ENCODE peak calls at places on chromosomes 11 and 22, in ten cellular contexts. One of them, this sample, is unnamed.

GRCh38 chr11:100434821-100435641 is 252.1 kb upstream of the ARHGAP42 start:
- DNase-seq in smooth muscle cell of the brain vasculature: no peak
- DNase-seq in HS-5: no peak
- DNase-seq in NCI-H2171 treated with DMSO at 0.1 percent for 48 hours: peak; percentile 41
- DNase-seq in tibial nerve: no peak
- DNase-seq in activated naive CD8-positive, alpha-beta T cell treated with anti-CD3 and anti-CD28 coated beads, Interleukin-2, amount 50 U/mL, for 24 hours: no peak
- DNase-seq in stimulated activated CD4-positive, alpha-beta T cell treated with anti-CD3 and anti-CD28 coated beads, Interleukin-1b, Interleukin-23, amount 100 ng/mL, for 1 hour: no peak
- DNase-seq in NCI-H146: no peak
- DNase-seq in naive thymus-derived CD4-positive, alpha-beta T cell: no peak
- DNase-seq in activated T-cell treated with anti-CD3 and anti-CD28 coated beads, Interleukin-2, amount 50 U/mL, for 48 hours: no peak
- DNase-seq in this sample: no peak

GRCh38 chr11:73323464-73323863 is 15.4 kb downstream of the ARHGEF17 start:
- DNase-seq in smooth muscle cell of the brain vasculature: no peak
- DNase-seq in HS-5: no peak
- DNase-seq in NCI-H2171 treated with DMSO at 0.1 percent for 48 hours: no peak
- DNase-seq in tibial nerve: peak; percentile 62
- DNase-seq in activated naive CD8-positive, alpha-beta T cell treated with anti-CD3 and anti-CD28 coated beads, Interleukin-2, amount 50 U/mL, for 24 hours: no peak
- DNase-seq in stimulated activated CD4-positive, alpha-beta T cell treated with anti-CD3 and anti-CD28 coated beads, Interleukin-1b, Interleukin-23, amount 100 ng/mL, for 1 hour: no peak
- DNase-seq in NCI-H146: no peak
- DNase-seq in naive thymus-derived CD4-positive, alpha-beta T cell: no peak
- DNase-seq in activated T-cell treated with anti-CD3 and anti-CD28 coated beads, Interleukin-2, amount 50 U/mL, for 48 hours: no peak
- DNase-seq in this sample: no peak

GRCh38 chr11:36056160-36056751 is 112.4 kb downstream of the LDLRAD3 start:
- DNase-seq in smooth muscle cell of the brain vasculature: no peak
- DNase-seq in HS-5: no peak
- DNase-seq in NCI-H2171 treated with DMSO at 0.1 percent for 48 hours: no peak
- DNase-seq in tibial nerve: no peak
- DNase-seq in activated naive CD8-positive, alpha-beta T cell treated with anti-CD3 and anti-CD28 coated beads, Interleukin-2, amount 50 U/mL, for 24 hours: no peak
- DNase-seq in stimulated activated CD4-positive, alpha-beta T cell treated with anti-CD3 and anti-CD28 coated beads, Interleukin-1b, Interleukin-23, amount 100 ng/mL, for 1 hour: no peak
- DNase-seq in NCI-H146: peak; percentile 20
- DNase-seq in naive thymus-derived CD4-positive, alpha-beta T cell: no peak
- DNase-seq in activated T-cell treated with anti-CD3 and anti-CD28 coated beads, Interleukin-2, amount 50 U/mL, for 48 hours: no peak
- DNase-seq in this sample: no peak

GRCh38 chr11:17683378-17684161 is 35.8 kb upstream of the MYOD1 start:
- DNase-seq in smooth muscle cell of the brain vasculature: no peak
- DNase-seq in HS-5: peak; percentile 64
- DNase-seq in NCI-H2171 treated with DMSO at 0.1 percent for 48 hours: no peak
- DNase-seq in tibial nerve: no peak
- DNase-seq in activated naive CD8-positive, alpha-beta T cell treated with anti-CD3 and anti-CD28 coated beads, Interleukin-2, amount 50 U/mL, for 24 hours: no peak
- DNase-seq in stimulated activated CD4-positive, alpha-beta T cell treated with anti-CD3 and anti-CD28 coated beads, Interleukin-1b, Interleukin-23, amount 100 ng/mL, for 1 hour: no peak
- DNase-seq in NCI-H146: no peak
- DNase-seq in naive thymus-derived CD4-positive, alpha-beta T cell: no peak
- DNase-seq in activated T-cell treated with anti-CD3 and anti-CD28 coated beads, Interleukin-2, amount 50 U/mL, for 48 hours: no peak
- DNase-seq in this sample: no peak

GRCh38 chr11:17643506-17644405 is 75.6 kb upstream of the MYOD1 start:
- DNase-seq in smooth muscle cell of the brain vasculature: no peak
- DNase-seq in HS-5: no peak
- DNase-seq in NCI-H2171 treated with DMSO at 0.1 percent for 48 hours: no peak
- DNase-seq in tibial nerve: no peak
- DNase-seq in activated naive CD8-positive, alpha-beta T cell treated with anti-CD3 and anti-CD28 coated beads, Interleukin-2, amount 50 U/mL, for 24 hours: no peak
- DNase-seq in stimulated activated CD4-positive, alpha-beta T cell treated with anti-CD3 and anti-CD28 coated beads, Interleukin-1b, Interleukin-23, amount 100 ng/mL, for 1 hour: no peak
- DNase-seq in NCI-H146: no peak
- DNase-seq in naive thymus-derived CD4-positive, alpha-beta T cell: no peak
- DNase-seq in activated T-cell treated with anti-CD3 and anti-CD28 coated beads, Interleukin-2, amount 50 U/mL, for 48 hours: no peak
- DNase-seq in this sample: no peak

GRCh38 chr22:48478529-48479265 is 1349.0 kb downstream of the BRD1 start:
- DNase-seq in smooth muscle cell of the brain vasculature: no peak
- DNase-seq in HS-5: no peak
- DNase-seq in NCI-H2171 treated with DMSO at 0.1 percent for 48 hours: no peak
- DNase-seq in tibial nerve: no peak
- DNase-seq in activated naive CD8-positive, alpha-beta T cell treated with anti-CD3 and anti-CD28 coated beads, Interleukin-2, amount 50 U/mL, for 24 hours: no peak
- DNase-seq in stimulated activated CD4-positive, alpha-beta T cell treated with anti-CD3 and anti-CD28 coated beads, Interleukin-1b, Interleukin-23, amount 100 ng/mL, for 1 hour: no peak
- DNase-seq in NCI-H146: no peak
- DNase-seq in naive thymus-derived CD4-positive, alpha-beta T cell: no peak
- DNase-seq in activated T-cell treated with anti-CD3 and anti-CD28 coated beads, Interleukin-2, amount 50 U/mL, for 48 hours: no peak
- DNase-seq in this sample: no peak

GRCh38 chr11:48087974-48088681 is 107.8 kb downstream of the PTPRJ start:
- DNase-seq in smooth muscle cell of the brain vasculature: no peak
- DNase-seq in HS-5: no peak
- DNase-seq in NCI-H2171 treated with DMSO at 0.1 percent for 48 hours: peak; percentile 65
- DNase-seq in tibial nerve: no peak
- DNase-seq in activated naive CD8-positive, alpha-beta T cell treated with anti-CD3 and anti-CD28 coated beads, Interleukin-2, amount 50 U/mL, for 24 hours: no peak
- DNase-seq in stimulated activated CD4-positive, alpha-beta T cell treated with anti-CD3 and anti-CD28 coated beads, Interleukin-1b, Interleukin-23, amount 100 ng/mL, for 1 hour: no peak
- DNase-seq in NCI-H146: no peak
- DNase-seq in naive thymus-derived CD4-positive, alpha-beta T cell: no peak
- DNase-seq in activated T-cell treated with anti-CD3 and anti-CD28 coated beads, Interleukin-2, amount 50 U/mL, for 48 hours: no peak
- DNase-seq in this sample: no peak

GRCh38 chr22:18988958-18989357 is 52.9 kb upstream of the PRODH start:
- DNase-seq in smooth muscle cell of the brain vasculature: no peak
- DNase-seq in HS-5: no peak
- DNase-seq in NCI-H2171 treated with DMSO at 0.1 percent for 48 hours: no peak
- DNase-seq in tibial nerve: no peak
- DNase-seq in activated naive CD8-positive, alpha-beta T cell treated with anti-CD3 and anti-CD28 coated beads, Interleukin-2, amount 50 U/mL, for 24 hours: no peak
- DNase-seq in stimulated activated CD4-positive, alpha-beta T cell treated with anti-CD3 and anti-CD28 coated beads, Interleukin-1b, Interleukin-23, amount 100 ng/mL, for 1 hour: no peak
- DNase-seq in NCI-H146: no peak
- DNase-seq in naive thymus-derived CD4-positive, alpha-beta T cell: no peak
- DNase-seq in activated T-cell treated with anti-CD3 and anti-CD28 coated beads, Interleukin-2, amount 50 U/mL, for 48 hours: no peak
- DNase-seq in this sample: no peak

GRCh38 chr22:18987765-18988164 is 51.7 kb upstream of the PRODH start:
- DNase-seq in smooth muscle cell of the brain vasculature: no peak
- DNase-seq in HS-5: no peak
- DNase-seq in NCI-H2171 treated with DMSO at 0.1 percent for 48 hours: no peak
- DNase-seq in tibial nerve: no peak
- DNase-seq in activated naive CD8-positive, alpha-beta T cell treated with anti-CD3 and anti-CD28 coated beads, Interleukin-2, amount 50 U/mL, for 24 hours: peak; percentile 36
- DNase-seq in stimulated activated CD4-positive, alpha-beta T cell treated with anti-CD3 and anti-CD28 coated beads, Interleukin-1b, Interleukin-23, amount 100 ng/mL, for 1 hour: no peak
- DNase-seq in NCI-H146: peak; percentile 5
- DNase-seq in naive thymus-derived CD4-positive, alpha-beta T cell: no peak
- DNase-seq in activated T-cell treated with anti-CD3 and anti-CD28 coated beads, Interleukin-2, amount 50 U/mL, for 48 hours: peak; percentile 37
- DNase-seq in this sample: no peak

GRCh38 chr22:44410396-44411056 is 87.5 kb downstream of the RTL6 start:
- DNase-seq in smooth muscle cell of the brain vasculature: no peak
- DNase-seq in HS-5: no peak
- DNase-seq in NCI-H2171 treated with DMSO at 0.1 percent for 48 hours: peak; percentile 75
- DNase-seq in tibial nerve: no peak
- DNase-seq in activated naive CD8-positive, alpha-beta T cell treated with anti-CD3 and anti-CD28 coated beads, Interleukin-2, amount 50 U/mL, for 24 hours: no peak
- DNase-seq in stimulated activated CD4-positive, alpha-beta T cell treated with anti-CD3 and anti-CD28 coated beads, Interleukin-1b, Interleukin-23, amount 100 ng/mL, for 1 hour: no peak
- DNase-seq in NCI-H146: no peak
- DNase-seq in naive thymus-derived CD4-positive, alpha-beta T cell: no peak
- DNase-seq in activated T-cell treated with anti-CD3 and anti-CD28 coated beads, Interleukin-2, amount 50 U/mL, for 48 hours: no peak
- DNase-seq in this sample: no peak

GRCh38 chr11:128737704-128738103 is 43.8 kb downstream of the FLI1 start:
- DNase-seq in smooth muscle cell of the brain vasculature: no peak
- DNase-seq in HS-5: no peak
- DNase-seq in NCI-H2171 treated with DMSO at 0.1 percent for 48 hours: no peak
- DNase-seq in tibial nerve: no peak
- DNase-seq in activated naive CD8-positive, alpha-beta T cell treated with anti-CD3 and anti-CD28 coated beads, Interleukin-2, amount 50 U/mL, for 24 hours: no peak
- DNase-seq in stimulated activated CD4-positive, alpha-beta T cell treated with anti-CD3 and anti-CD28 coated beads, Interleukin-1b, Interleukin-23, amount 100 ng/mL, for 1 hour: no peak
- DNase-seq in NCI-H146: no peak
- DNase-seq in naive thymus-derived CD4-positive, alpha-beta T cell: no peak
- DNase-seq in activated T-cell treated with anti-CD3 and anti-CD28 coated beads, Interleukin-2, amount 50 U/mL, for 48 hours: no peak
- DNase-seq in this sample: no peak

GRCh38 chr11:134763030-134763388 is 351.0 kb upstream of the B3GAT1 start:
- DNase-seq in smooth muscle cell of the brain vasculature: no peak
- DNase-seq in HS-5: no peak
- DNase-seq in NCI-H2171 treated with DMSO at 0.1 percent for 48 hours: no peak
- DNase-seq in tibial nerve: no peak
- DNase-seq in activated naive CD8-positive, alpha-beta T cell treated with anti-CD3 and anti-CD28 coated beads, Interleukin-2, amount 50 U/mL, for 24 hours: no peak
- DNase-seq in stimulated activated CD4-positive, alpha-beta T cell treated with anti-CD3 and anti-CD28 coated beads, Interleukin-1b, Interleukin-23, amount 100 ng/mL, for 1 hour: no peak
- DNase-seq in NCI-H146: peak; percentile 17
- DNase-seq in naive thymus-derived CD4-positive, alpha-beta T cell: no peak
- DNase-seq in activated T-cell treated with anti-CD3 and anti-CD28 coated beads, Interleukin-2, amount 50 U/mL, for 48 hours: no peak
- DNase-seq in this sample: no peak

GRCh38 chr11:113147249-113147648 is 167.1 kb upstream of the TTC12 start:
- DNase-seq in smooth muscle cell of the brain vasculature: no peak
- DNase-seq in HS-5: no peak
- DNase-seq in NCI-H2171 treated with DMSO at 0.1 percent for 48 hours: peak; percentile 57
- DNase-seq in tibial nerve: no peak
- DNase-seq in activated naive CD8-positive, alpha-beta T cell treated with anti-CD3 and anti-CD28 coated beads, Interleukin-2, amount 50 U/mL, for 24 hours: no peak
- DNase-seq in stimulated activated CD4-positive, alpha-beta T cell treated with anti-CD3 and anti-CD28 coated beads, Interleukin-1b, Interleukin-23, amount 100 ng/mL, for 1 hour: no peak
- DNase-seq in NCI-H146: peak; percentile 92
- DNase-seq in naive thymus-derived CD4-positive, alpha-beta T cell: no peak
- DNase-seq in activated T-cell treated with anti-CD3 and anti-CD28 coated beads, Interleukin-2, amount 50 U/mL, for 48 hours: no peak
- DNase-seq in this sample: no peak

GRCh38 chr11:117072517-117073218 is 25.6 kb downstream of the SIK3 start:
- DNase-seq in smooth muscle cell of the brain vasculature: peak; percentile 43
- DNase-seq in HS-5: peak; percentile 92
- DNase-seq in NCI-H2171 treated with DMSO at 0.1 percent for 48 hours: no peak
- DNase-seq in tibial nerve: no peak
- DNase-seq in activated naive CD8-positive, alpha-beta T cell treated with anti-CD3 and anti-CD28 coated beads, Interleukin-2, amount 50 U/mL, for 24 hours: no peak
- DNase-seq in stimulated activated CD4-positive, alpha-beta T cell treated with anti-CD3 and anti-CD28 coated beads, Interleukin-1b, Interleukin-23, amount 100 ng/mL, for 1 hour: no peak
- DNase-seq in NCI-H146: peak; percentile 31
- DNase-seq in naive thymus-derived CD4-positive, alpha-beta T cell: no peak
- DNase-seq in activated T-cell treated with anti-CD3 and anti-CD28 coated beads, Interleukin-2, amount 50 U/mL, for 48 hours: no peak
- DNase-seq in this sample: peak; percentile 79

GRCh38 chr11:47179655-47179991 is 2.9 kb upstream of the ARFGAP2 start:
- DNase-seq in smooth muscle cell of the brain vasculature: no peak
- DNase-seq in HS-5: no peak
- DNase-seq in NCI-H2171 treated with DMSO at 0.1 percent for 48 hours: peak; percentile 26
- DNase-seq in tibial nerve: no peak
- DNase-seq in activated naive CD8-positive, alpha-beta T cell treated with anti-CD3 and anti-CD28 coated beads, Interleukin-2, amount 50 U/mL, for 24 hours: peak; percentile 45
- DNase-seq in stimulated activated CD4-positive, alpha-beta T cell treated with anti-CD3 and anti-CD28 coated beads, Interleukin-1b, Interleukin-23, amount 100 ng/mL, for 1 hour: no peak
- DNase-seq in NCI-H146: peak; percentile 23
- DNase-seq in naive thymus-derived CD4-positive, alpha-beta T cell: peak; percentile 44
- DNase-seq in activated T-cell treated with anti-CD3 and anti-CD28 coated beads, Interleukin-2, amount 50 U/mL, for 48 hours: peak; percentile 60
- DNase-seq in this sample: no peak

GRCh38 chr22:22788460-22789037 is 99.1 kb upstream of the IGLL5 start:
- DNase-seq in smooth muscle cell of the brain vasculature: no peak
- DNase-seq in HS-5: no peak
- DNase-seq in NCI-H2171 treated with DMSO at 0.1 percent for 48 hours: no peak
- DNase-seq in tibial nerve: no peak
- DNase-seq in activated naive CD8-positive, alpha-beta T cell treated with anti-CD3 and anti-CD28 coated beads, Interleukin-2, amount 50 U/mL, for 24 hours: no peak
- DNase-seq in stimulated activated CD4-positive, alpha-beta T cell treated with anti-CD3 and anti-CD28 coated beads, Interleukin-1b, Interleukin-23, amount 100 ng/mL, for 1 hour: no peak
- DNase-seq in NCI-H146: no peak
- DNase-seq in naive thymus-derived CD4-positive, alpha-beta T cell: no peak
- DNase-seq in activated T-cell treated with anti-CD3 and anti-CD28 coated beads, Interleukin-2, amount 50 U/mL, for 48 hours: no peak
- DNase-seq in this sample: no peak

GRCh38 chr11:7592706-7593105 is 78.9 kb downstream of the PPFIBP2 start:
- DNase-seq in smooth muscle cell of the brain vasculature: no peak
- DNase-seq in HS-5: peak; percentile 58
- DNase-seq in NCI-H2171 treated with DMSO at 0.1 percent for 48 hours: no peak
- DNase-seq in tibial nerve: peak; percentile 33
- DNase-seq in activated naive CD8-positive, alpha-beta T cell treated with anti-CD3 and anti-CD28 coated beads, Interleukin-2, amount 50 U/mL, for 24 hours: no peak
- DNase-seq in stimulated activated CD4-positive, alpha-beta T cell treated with anti-CD3 and anti-CD28 coated beads, Interleukin-1b, Interleukin-23, amount 100 ng/mL, for 1 hour: no peak
- DNase-seq in NCI-H146: no peak
- DNase-seq in naive thymus-derived CD4-positive, alpha-beta T cell: no peak
- DNase-seq in activated T-cell treated with anti-CD3 and anti-CD28 coated beads, Interleukin-2, amount 50 U/mL, for 48 hours: no peak
- DNase-seq in this sample: no peak

GRCh38 chr11:69144719-69145365 is 10.9 kb upstream of the SMIM38 start:
- DNase-seq in smooth muscle cell of the brain vasculature: no peak
- DNase-seq in HS-5: no peak
- DNase-seq in NCI-H2171 treated with DMSO at 0.1 percent for 48 hours: no peak
- DNase-seq in tibial nerve: no peak
- DNase-seq in activated naive CD8-positive, alpha-beta T cell treated with anti-CD3 and anti-CD28 coated beads, Interleukin-2, amount 50 U/mL, for 24 hours: peak; percentile 45
- DNase-seq in stimulated activated CD4-positive, alpha-beta T cell treated with anti-CD3 and anti-CD28 coated beads, Interleukin-1b, Interleukin-23, amount 100 ng/mL, for 1 hour: no peak
- DNase-seq in NCI-H146: no peak
- DNase-seq in naive thymus-derived CD4-positive, alpha-beta T cell: no peak
- DNase-seq in activated T-cell treated with anti-CD3 and anti-CD28 coated beads, Interleukin-2, amount 50 U/mL, for 48 hours: peak; percentile 44
- DNase-seq in this sample: no peak

GRCh38 chr11:2699185-2699530 is 636 bp downstream of the KCNQ1OT1 start:
- DNase-seq in smooth muscle cell of the brain vasculature: no peak
- DNase-seq in HS-5: no peak
- DNase-seq in NCI-H2171 treated with DMSO at 0.1 percent for 48 hours: no peak
- DNase-seq in tibial nerve: no peak
- DNase-seq in activated naive CD8-positive, alpha-beta T cell treated with anti-CD3 and anti-CD28 coated beads, Interleukin-2, amount 50 U/mL, for 24 hours: peak; percentile 10
- DNase-seq in stimulated activated CD4-positive, alpha-beta T cell treated with anti-CD3 and anti-CD28 coated beads, Interleukin-1b, Interleukin-23, amount 100 ng/mL, for 1 hour: no peak
- DNase-seq in NCI-H146: peak; percentile 42
- DNase-seq in naive thymus-derived CD4-positive, alpha-beta T cell: no peak
- DNase-seq in activated T-cell treated with anti-CD3 and anti-CD28 coated beads, Interleukin-2, amount 50 U/mL, for 48 hours: peak; percentile 35
- DNase-seq in this sample: no peak

GRCh38 chr11:93585758-93586157 is 42.6 kb upstream of the SMCO4 start:
- DNase-seq in smooth muscle cell of the brain vasculature: no peak
- DNase-seq in HS-5: no peak
- DNase-seq in NCI-H2171 treated with DMSO at 0.1 percent for 48 hours: no peak
- DNase-seq in tibial nerve: no peak
- DNase-seq in activated naive CD8-positive, alpha-beta T cell treated with anti-CD3 and anti-CD28 coated beads, Interleukin-2, amount 50 U/mL, for 24 hours: no peak
- DNase-seq in stimulated activated CD4-positive, alpha-beta T cell treated with anti-CD3 and anti-CD28 coated beads, Interleukin-1b, Interleukin-23, amount 100 ng/mL, for 1 hour: no peak
- DNase-seq in NCI-H146: no peak
- DNase-seq in naive thymus-derived CD4-positive, alpha-beta T cell: no peak
- DNase-seq in activated T-cell treated with anti-CD3 and anti-CD28 coated beads, Interleukin-2, amount 50 U/mL, for 48 hours: no peak
- DNase-seq in this sample: no peak

GRCh38 chr11:130872961-130873360 is 43.3 kb downstream of the SNX19 start:
- DNase-seq in smooth muscle cell of the brain vasculature: no peak
- DNase-seq in HS-5: no peak
- DNase-seq in NCI-H2171 treated with DMSO at 0.1 percent for 48 hours: no peak
- DNase-seq in tibial nerve: no peak
- DNase-seq in activated naive CD8-positive, alpha-beta T cell treated with anti-CD3 and anti-CD28 coated beads, Interleukin-2, amount 50 U/mL, for 24 hours: no peak
- DNase-seq in stimulated activated CD4-positive, alpha-beta T cell treated with anti-CD3 and anti-CD28 coated beads, Interleukin-1b, Interleukin-23, amount 100 ng/mL, for 1 hour: no peak
- DNase-seq in NCI-H146: no peak
- DNase-seq in naive thymus-derived CD4-positive, alpha-beta T cell: no peak
- DNase-seq in activated T-cell treated with anti-CD3 and anti-CD28 coated beads, Interleukin-2, amount 50 U/mL, for 48 hours: no peak
- DNase-seq in this sample: no peak

GRCh38 chr11:133742388-133742787 is 102.9 kb downstream of the SPATA19 start:
- DNase-seq in smooth muscle cell of the brain vasculature: no peak
- DNase-seq in HS-5: no peak
- DNase-seq in NCI-H2171 treated with DMSO at 0.1 percent for 48 hours: no peak
- DNase-seq in tibial nerve: no peak
- DNase-seq in activated naive CD8-positive, alpha-beta T cell treated with anti-CD3 and anti-CD28 coated beads, Interleukin-2, amount 50 U/mL, for 24 hours: no peak
- DNase-seq in stimulated activated CD4-positive, alpha-beta T cell treated with anti-CD3 and anti-CD28 coated beads, Interleukin-1b, Interleukin-23, amount 100 ng/mL, for 1 hour: no peak
- DNase-seq in NCI-H146: no peak
- DNase-seq in naive thymus-derived CD4-positive, alpha-beta T cell: no peak
- DNase-seq in activated T-cell treated with anti-CD3 and anti-CD28 coated beads, Interleukin-2, amount 50 U/mL, for 48 hours: no peak
- DNase-seq in this sample: no peak

GRCh38 chr22:30947821-30948454 is 20.6 kb downstream of the MORC2 start:
- DNase-seq in smooth muscle cell of the brain vasculature: peak; percentile 15
- DNase-seq in HS-5: no peak
- DNase-seq in NCI-H2171 treated with DMSO at 0.1 percent for 48 hours: peak; percentile 37
- DNase-seq in tibial nerve: no peak
- DNase-seq in activated naive CD8-positive, alpha-beta T cell treated with anti-CD3 and anti-CD28 coated beads, Interleukin-2, amount 50 U/mL, for 24 hours: no peak
- DNase-seq in stimulated activated CD4-positive, alpha-beta T cell treated with anti-CD3 and anti-CD28 coated beads, Interleukin-1b, Interleukin-23, amount 100 ng/mL, for 1 hour: no peak
- DNase-seq in NCI-H146: no peak
- DNase-seq in naive thymus-derived CD4-positive, alpha-beta T cell: peak; percentile 67
- DNase-seq in activated T-cell treated with anti-CD3 and anti-CD28 coated beads, Interleukin-2, amount 50 U/mL, for 48 hours: no peak
- DNase-seq in this sample: no peak

GRCh38 chr11:78840190-78840589 is 265.5 kb upstream of the NARS2 start:
- DNase-seq in smooth muscle cell of the brain vasculature: peak; percentile 31
- DNase-seq in HS-5: no peak
- DNase-seq in NCI-H2171 treated with DMSO at 0.1 percent for 48 hours: peak; percentile 73
- DNase-seq in tibial nerve: no peak
- DNase-seq in activated naive CD8-positive, alpha-beta T cell treated with anti-CD3 and anti-CD28 coated beads, Interleukin-2, amount 50 U/mL, for 24 hours: no peak
- DNase-seq in stimulated activated CD4-positive, alpha-beta T cell treated with anti-CD3 and anti-CD28 coated beads, Interleukin-1b, Interleukin-23, amount 100 ng/mL, for 1 hour: no peak
- DNase-seq in NCI-H146: no peak
- DNase-seq in naive thymus-derived CD4-positive, alpha-beta T cell: no peak
- DNase-seq in activated T-cell treated with anti-CD3 and anti-CD28 coated beads, Interleukin-2, amount 50 U/mL, for 48 hours: no peak
- DNase-seq in this sample: no peak

GRCh38 chr22:40791241-40791640 is 27.9 kb downstream of the SLC25A17 start:
- DNase-seq in smooth muscle cell of the brain vasculature: no peak
- DNase-seq in HS-5: peak; percentile 19
- DNase-seq in NCI-H2171 treated with DMSO at 0.1 percent for 48 hours: no peak
- DNase-seq in tibial nerve: no peak
- DNase-seq in activated naive CD8-positive, alpha-beta T cell treated with anti-CD3 and anti-CD28 coated beads, Interleukin-2, amount 50 U/mL, for 24 hours: no peak
- DNase-seq in stimulated activated CD4-positive, alpha-beta T cell treated with anti-CD3 and anti-CD28 coated beads, Interleukin-1b, Interleukin-23, amount 100 ng/mL, for 1 hour: no peak
- DNase-seq in NCI-H146: no peak
- DNase-seq in naive thymus-derived CD4-positive, alpha-beta T cell: no peak
- DNase-seq in activated T-cell treated with anti-CD3 and anti-CD28 coated beads, Interleukin-2, amount 50 U/mL, for 48 hours: no peak
- DNase-seq in this sample: no peak

GRCh38 chr11:122763108-122763507 is 75.2 kb upstream of the CRTAM start:
- DNase-seq in smooth muscle cell of the brain vasculature: no peak
- DNase-seq in HS-5: no peak
- DNase-seq in NCI-H2171 treated with DMSO at 0.1 percent for 48 hours: no peak
- DNase-seq in tibial nerve: no peak
- DNase-seq in activated naive CD8-positive, alpha-beta T cell treated with anti-CD3 and anti-CD28 coated beads, Interleukin-2, amount 50 U/mL, for 24 hours: no peak
- DNase-seq in stimulated activated CD4-positive, alpha-beta T cell treated with anti-CD3 and anti-CD28 coated beads, Interleukin-1b, Interleukin-23, amount 100 ng/mL, for 1 hour: no peak
- DNase-seq in NCI-H146: no peak
- DNase-seq in naive thymus-derived CD4-positive, alpha-beta T cell: no peak
- DNase-seq in activated T-cell treated with anti-CD3 and anti-CD28 coated beads, Interleukin-2, amount 50 U/mL, for 48 hours: no peak
- DNase-seq in this sample: no peak

GRCh38 chr22:42343136-42343484 is 72.7 kb upstream of the TCF20 start:
- DNase-seq in smooth muscle cell of the brain vasculature: no peak
- DNase-seq in HS-5: no peak
- DNase-seq in NCI-H2171 treated with DMSO at 0.1 percent for 48 hours: peak; percentile 76
- DNase-seq in tibial nerve: no peak
- DNase-seq in activated naive CD8-positive, alpha-beta T cell treated with anti-CD3 and anti-CD28 coated beads, Interleukin-2, amount 50 U/mL, for 24 hours: peak; percentile 20
- DNase-seq in stimulated activated CD4-positive, alpha-beta T cell treated with anti-CD3 and anti-CD28 coated beads, Interleukin-1b, Interleukin-23, amount 100 ng/mL, for 1 hour: no peak
- DNase-seq in NCI-H146: peak; percentile 55
- DNase-seq in naive thymus-derived CD4-positive, alpha-beta T cell: no peak
- DNase-seq in activated T-cell treated with anti-CD3 and anti-CD28 coated beads, Interleukin-2, amount 50 U/mL, for 48 hours: peak; percentile 54
- DNase-seq in this sample: no peak

GRCh38 chr11:44862546-44863101 is 88.1 kb downstream of the TP53I11 start:
- DNase-seq in smooth muscle cell of the brain vasculature: no peak
- DNase-seq in HS-5: no peak
- DNase-seq in NCI-H2171 treated with DMSO at 0.1 percent for 48 hours: peak; percentile 68
- DNase-seq in tibial nerve: no peak
- DNase-seq in activated naive CD8-positive, alpha-beta T cell treated with anti-CD3 and anti-CD28 coated beads, Interleukin-2, amount 50 U/mL, for 24 hours: no peak
- DNase-seq in stimulated activated CD4-positive, alpha-beta T cell treated with anti-CD3 and anti-CD28 coated beads, Interleukin-1b, Interleukin-23, amount 100 ng/mL, for 1 hour: no peak
- DNase-seq in NCI-H146: no peak
- DNase-seq in naive thymus-derived CD4-positive, alpha-beta T cell: no peak
- DNase-seq in activated T-cell treated with anti-CD3 and anti-CD28 coated beads, Interleukin-2, amount 50 U/mL, for 48 hours: no peak
- DNase-seq in this sample: no peak